ENCODE peak calls at places on chromosomes 7 and 10, in six cellular contexts. One of them, this sample, is unnamed.

GRCh38 chr10:63702107-63702506 is 180.9 kb downstream of the REEP3 start:
- DNase-seq in pancreas: no peak
- DNase-seq in Panc1: no peak
- DNase-seq in spleen: no peak
- DNase-seq in WTC11: no peak
- DNase-seq in Calu3: no peak
- DNase-seq in this sample: no peak

GRCh38 chr7:30656006-30656575 is 26.2 kb downstream of the CRHR2 start:
- DNase-seq in pancreas: peak
- DNase-seq in Panc1: no peak
- DNase-seq in spleen: peak
- DNase-seq in WTC11: no peak
- DNase-seq in Calu3: no peak
- DNase-seq in this sample: no peak

GRCh38 chr10:127736222-127736914 is 617 bp upstream of the FOXI2 start:
- DNase-seq in pancreas: no peak
- DNase-seq in Panc1: no peak
- DNase-seq in spleen: no peak
- DNase-seq in WTC11: peak
- DNase-seq in Calu3: no peak
- DNase-seq in this sample: no peak

GRCh38 chr10:130440494-130440893 is 304.3 kb downstream of the GLRX3 start:
- DNase-seq in pancreas: no peak
- DNase-seq in Panc1: no peak
- DNase-seq in spleen: no peak
- DNase-seq in WTC11: no peak
- DNase-seq in Calu3: no peak
- DNase-seq in this sample: no peak

GRCh38 chr10:70498970-70499828 is 20.6 kb downstream of the PALD1 start:
- DNase-seq in pancreas: peak
- DNase-seq in Panc1: no peak
- DNase-seq in spleen: no peak
- DNase-seq in WTC11: no peak
- DNase-seq in Calu3: no peak
- DNase-seq in this sample: no peak

GRCh38 chr10:77756319-77757232 is 119.0 kb upstream of the KCNMA1 start:
- DNase-seq in pancreas: no peak
- DNase-seq in Panc1: peak
- DNase-seq in spleen: no peak
- DNase-seq in WTC11: peak
- DNase-seq in Calu3: peak
- DNase-seq in this sample: no peak

GRCh38 chr7:260441-261281 is 29.3 kb upstream of the FOXL3 start:
- DNase-seq in pancreas: peak
- DNase-seq in Panc1: no peak
- DNase-seq in spleen: peak
- DNase-seq in WTC11: no peak
- DNase-seq in Calu3: no peak
- DNase-seq in this sample: no peak

GRCh38 chr7:47795631-47796030 is 152.6 kb downstream of the PKD1L1 start:
- DNase-seq in pancreas: no peak
- DNase-seq in Panc1: no peak
- DNase-seq in spleen: no peak
- DNase-seq in WTC11: no peak
- DNase-seq in Calu3: no peak
- DNase-seq in this sample: no peak

GRCh38 chr7:70886547-70886946 is 245.4 kb upstream of the GALNT17 start:
- DNase-seq in pancreas: no peak
- DNase-seq in Panc1: no peak
- DNase-seq in spleen: no peak
- DNase-seq in WTC11: no peak
- DNase-seq in Calu3: no peak
- DNase-seq in this sample: no peak

GRCh38 chr7:103113164-103113563 is 35.7 kb downstream of the NAPEPLD start:
- DNase-seq in pancreas: no peak
- DNase-seq in Panc1: no peak
- DNase-seq in spleen: no peak
- DNase-seq in WTC11: no peak
- DNase-seq in Calu3: peak
- DNase-seq in this sample: no peak

GRCh38 chr10:930415-931325 is 835 bp downstream of the LARP4B start:
- DNase-seq in pancreas: peak
- DNase-seq in Panc1: no peak
- DNase-seq in spleen: peak
- DNase-seq in WTC11: peak
- DNase-seq in Calu3: peak
- DNase-seq in this sample: peak

GRCh38 chr7:43649755-43650274 is 66.9 kb downstream of the STK17A start:
- DNase-seq in pancreas: no peak
- DNase-seq in Panc1: no peak
- DNase-seq in spleen: peak
- DNase-seq in WTC11: no peak
- DNase-seq in Calu3: peak
- DNase-seq in this sample: no peak

GRCh38 chr7:158549176-158549833 is 38.3 kb downstream of the PTPRN2 start:
- DNase-seq in pancreas: peak
- DNase-seq in Panc1: no peak
- DNase-seq in spleen: peak
- DNase-seq in WTC11: peak
- DNase-seq in Calu3: no peak
- DNase-seq in this sample: no peak

GRCh38 chr10:25682203-25682950 is 251.7 kb upstream of the MYO3A start:
- DNase-seq in pancreas: no peak
- DNase-seq in Panc1: no peak
- DNase-seq in spleen: no peak
- DNase-seq in WTC11: peak
- DNase-seq in Calu3: peak
- DNase-seq in this sample: no peak

GRCh38 chr10:8902926-8903325 is 848.4 kb downstream of the GATA3 start:
- DNase-seq in pancreas: no peak
- DNase-seq in Panc1: no peak
- DNase-seq in spleen: no peak
- DNase-seq in WTC11: no peak
- DNase-seq in Calu3: no peak
- DNase-seq in this sample: no peak

GRCh38 chr10:8898745-8899330 is 844.4 kb downstream of the GATA3 start:
- DNase-seq in pancreas: no peak
- DNase-seq in Panc1: no peak
- DNase-seq in spleen: no peak
- DNase-seq in WTC11: no peak
- DNase-seq in Calu3: no peak
- DNase-seq in this sample: no peak

GRCh38 chr10:8894148-8894547 is 839.7 kb downstream of the GATA3 start:
- DNase-seq in pancreas: no peak
- DNase-seq in Panc1: no peak
- DNase-seq in spleen: no peak
- DNase-seq in WTC11: no peak
- DNase-seq in Calu3: no peak
- DNase-seq in this sample: no peak

GRCh38 chr10:8893102-8893501 is 838.6 kb downstream of the GATA3 start:
- DNase-seq in pancreas: no peak
- DNase-seq in Panc1: no peak
- DNase-seq in spleen: no peak
- DNase-seq in WTC11: no peak
- DNase-seq in Calu3: no peak
- DNase-seq in this sample: no peak

DNA sequence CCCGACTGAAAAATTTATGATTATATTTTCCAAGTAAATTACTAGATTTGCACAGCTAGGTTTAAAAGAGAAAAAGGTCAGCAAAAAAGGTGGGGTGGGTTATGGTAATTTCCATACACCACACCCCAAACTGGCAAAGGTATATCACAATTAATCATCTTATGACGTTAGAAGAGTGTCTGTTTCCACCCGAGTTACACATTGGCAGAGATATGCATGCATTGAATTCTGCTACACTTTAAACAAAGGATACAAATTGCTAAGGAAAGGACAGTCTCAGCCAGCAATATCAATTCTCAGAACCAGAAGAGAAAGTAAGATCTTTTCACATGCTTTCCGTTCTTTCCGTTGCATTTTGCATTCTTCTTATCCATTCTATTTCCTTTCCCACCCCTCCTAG is 843.3 kb downstream of the GATA3 start:
- DNase-seq in pancreas: no peak
- DNase-seq in Panc1: no peak
- DNase-seq in spleen: no peak
- DNase-seq in WTC11: no peak
- DNase-seq in Calu3: no peak
- DNase-seq in this sample: no peak
- TF ChIP-seq CTCF in pancreas: no peak
- TF ChIP-seq CTCF in Panc1: no peak
- TF ChIP-seq CTCF in spleen: no peak
- TF ChIP-seq CTCF in WTC11: no peak
- TF ChIP-seq CTCF in Calu3: no peak
- TF ChIP-seq CTCF in this sample: no peak

GRCh38 chr7:46480619-46481018 is 559.5 kb upstream of the IGFBP3 start:
- DNase-seq in pancreas: no peak
- DNase-seq in Panc1: no peak
- DNase-seq in spleen: no peak
- DNase-seq in WTC11: no peak
- DNase-seq in Calu3: no peak
- DNase-seq in this sample: no peak

GRCh38 chr7:46490406-46490805 is 569.3 kb upstream of the IGFBP3 start:
- DNase-seq in pancreas: no peak
- DNase-seq in Panc1: no peak
- DNase-seq in spleen: no peak
- DNase-seq in WTC11: no peak
- DNase-seq in Calu3: no peak
- DNase-seq in this sample: no peak

GRCh38 chr7:46479680-46480079 is 558.6 kb upstream of the IGFBP3 start:
- DNase-seq in pancreas: no peak
- DNase-seq in Panc1: no peak
- DNase-seq in spleen: no peak
- DNase-seq in WTC11: no peak
- DNase-seq in Calu3: no peak
- DNase-seq in this sample: no peak

GRCh38 chr7:46486264-46487206 is 565.5 kb upstream of the IGFBP3 start:
- DNase-seq in pancreas: no peak
- DNase-seq in Panc1: peak
- DNase-seq in spleen: no peak
- DNase-seq in WTC11: no peak
- DNase-seq in Calu3: peak
- DNase-seq in this sample: no peak

DNA sequence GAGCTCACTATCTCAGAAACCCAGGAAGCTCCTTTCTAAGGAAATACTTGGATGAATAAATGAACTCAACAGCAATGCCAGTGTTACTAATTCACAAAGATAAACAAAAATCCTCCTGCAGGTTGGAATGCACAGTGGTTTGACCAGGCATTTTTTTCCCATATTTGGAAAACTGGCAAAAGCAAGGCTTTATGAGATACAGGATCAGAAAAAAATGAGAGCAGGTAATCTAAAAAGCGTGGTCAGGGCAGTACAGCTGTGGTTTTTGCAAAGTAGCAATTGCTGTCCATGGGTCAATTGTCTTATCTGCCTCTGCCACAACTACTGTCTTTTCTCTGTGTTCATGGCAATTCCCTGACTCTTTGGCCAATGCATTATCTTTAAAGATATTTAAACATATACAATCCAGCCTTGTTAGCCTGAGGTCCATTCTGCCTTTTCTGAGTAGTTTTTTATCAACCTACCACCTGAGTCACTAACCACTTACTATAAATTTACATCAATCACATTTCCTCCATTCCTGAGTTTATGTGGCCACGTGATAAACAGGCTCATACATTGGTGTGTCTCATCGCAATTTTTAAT is 564.5 kb upstream of the IGFBP3 start:
- DNase-seq in pancreas: no peak
- DNase-seq in Panc1: no peak
- DNase-seq in spleen: no peak
- DNase-seq in WTC11: no peak
- DNase-seq in Calu3: peak
- DNase-seq in this sample: no peak
- TF ChIP-seq CTCF in pancreas: no peak
- TF ChIP-seq CTCF in Panc1: no peak
- TF ChIP-seq CTCF in spleen: no peak
- TF ChIP-seq CTCF in WTC11: no peak
- TF ChIP-seq CTCF in Calu3: peak
- TF ChIP-seq CTCF in this sample: no peak

GRCh38 chr10:123153486-123154091 is 613 bp upstream of the BUB3 start:
- DNase-seq in pancreas: no peak
- DNase-seq in Panc1: no peak
- DNase-seq in spleen: peak
- DNase-seq in WTC11: no peak
- DNase-seq in Calu3: no peak
- DNase-seq in this sample: no peak

GRCh38 chr10:123157210-123157609 is 3.0 kb downstream of the BUB3 start:
- DNase-seq in pancreas: no peak
- DNase-seq in Panc1: no peak
- DNase-seq in spleen: no peak
- DNase-seq in WTC11: no peak
- DNase-seq in Calu3: no peak
- DNase-seq in this sample: no peak

GRCh38 chr10:123156091-123156490 is 1.9 kb downstream of the BUB3 start:
- DNase-seq in pancreas: no peak
- DNase-seq in Panc1: no peak
- DNase-seq in spleen: no peak
- DNase-seq in WTC11: no peak
- DNase-seq in Calu3: no peak
- DNase-seq in this sample: no peak

GRCh38 chr10:123154943-123155505 is 822 bp downstream of the BUB3 start:
- DNase-seq in pancreas: no peak
- DNase-seq in Panc1: no peak
- DNase-seq in spleen: no peak
- DNase-seq in WTC11: no peak
- DNase-seq in Calu3: peak
- DNase-seq in this sample: no peak

GRCh38 chr10:123154092-123154942 is at the start of gene BUB3:
- DNase-seq in pancreas: peak
- DNase-seq in Panc1: peak
- DNase-seq in spleen: peak
- DNase-seq in WTC11: peak
- DNase-seq in Calu3: peak
- DNase-seq in this sample: peak
- TF ChIP-seq CTCF in pancreas: peak
- TF ChIP-seq CTCF in Panc1: no peak
- TF ChIP-seq CTCF in spleen: peak
- TF ChIP-seq CTCF in WTC11: no peak
- TF ChIP-seq CTCF in Calu3: no peak
- TF ChIP-seq CTCF in this sample: no peak

DNA sequence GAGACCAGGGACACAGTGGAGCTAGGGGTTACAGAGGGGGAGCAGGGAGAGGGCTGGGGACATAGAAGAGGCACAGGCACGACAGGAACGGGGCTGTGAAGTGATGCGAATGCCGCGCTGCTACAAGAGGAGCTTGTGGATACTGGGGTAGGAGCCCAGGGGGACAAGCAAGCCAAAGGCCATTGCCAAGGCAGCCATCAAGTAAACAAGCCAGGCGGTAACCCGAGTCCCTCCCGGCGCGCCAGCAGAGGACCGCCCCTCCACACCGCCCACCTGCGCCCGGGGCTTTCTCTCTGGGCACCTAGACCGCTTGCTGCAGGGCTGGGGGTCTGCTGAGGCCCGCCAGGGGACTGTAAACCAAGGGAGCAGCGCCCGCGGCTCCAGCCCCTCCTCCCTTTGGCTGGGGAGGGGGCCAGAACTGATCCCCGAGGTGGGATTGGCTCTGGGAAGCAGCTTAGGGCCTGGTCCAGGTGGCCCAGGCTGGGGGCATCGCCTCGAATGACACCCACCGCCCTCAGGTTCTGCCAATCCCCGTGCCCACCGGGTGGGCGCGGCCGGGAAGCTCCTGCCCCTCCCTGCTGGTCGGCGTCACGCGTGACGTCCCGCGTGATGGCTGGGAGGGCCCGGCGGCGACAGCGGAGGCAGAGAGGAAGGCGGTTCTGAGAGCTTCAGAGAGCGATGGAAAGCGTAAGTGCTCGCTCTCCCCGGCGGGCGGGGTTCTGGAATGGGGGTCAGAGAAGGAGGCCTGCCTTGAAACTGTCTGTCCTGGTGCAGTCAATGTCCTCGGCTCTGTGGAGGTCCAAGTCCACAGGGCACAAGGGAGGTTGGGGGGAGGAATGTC is 982 bp downstream of the SFXN3 start:
- DNase-seq in pancreas: peak
- DNase-seq in Panc1: no peak
- DNase-seq in spleen: peak
- DNase-seq in WTC11: peak
- DNase-seq in Calu3: peak
- DNase-seq in this sample: peak
- TF ChIP-seq CTCF in pancreas: no peak
- TF ChIP-seq CTCF in Panc1: no peak
- TF ChIP-seq CTCF in spleen: no peak
- TF ChIP-seq CTCF in WTC11: no peak
- TF ChIP-seq CTCF in Calu3: no peak
- TF ChIP-seq CTCF in this sample: no peak